ENCODE peak calls at places on chromosomes 3 and 15, in five cellular contexts. C is CD8-positive, alpha-beta T cell; H is RWPE1; X is NCI-H2081; E is CD8-positive, alpha-beta memory T cell. N is an unnamed sample.

GRCh38 chr3:185290266-185290665 is 36.4 kb upstream of the EHHADH start:
- DNase-seq in C (no peak), H (no peak), X (no peak), E (no peak), N (no peak)

GRCh38 chr3:8841472-8841871 is 72.1 kb upstream of the OXTR start:
- DNase-seq in C (no peak), H (no peak), X (no peak), E (no peak), N (no peak)

GRCh38 chr3:61537366-61537765 is 24.0 kb upstream of the PTPRG start:
- DNase-seq in C (no peak), H (no peak), X (no peak), E (no peak), N (no peak)

GRCh38 chr3:134348524-134348923 is 25.7 kb downstream of the AMOTL2 start:
- DNase-seq in C (no peak), H (no peak), X (no peak), E (no peak), N (no peak)

GRCh38 chr3:190175490-190175889 is 54.8 kb upstream of the P3H2 start:
- DNase-seq in C (no peak), H (peak), X (no peak), E (no peak), N (no peak)

GRCh38 chr15:25323420-25323819 is 115.4 kb downstream of the UBE3A start:
- DNase-seq in C (no peak), H (no peak), X (no peak), E (no peak), N (no peak)

GRCh38 chr3:154616298-154616697 is 186.3 kb upstream of the GPR149 start:
- DNase-seq in C (no peak), H (no peak), X (no peak), E (no peak), N (no peak)

GRCh38 chr3:111738238-111738637 is 120.8 kb upstream of the PHLDB2 start:
- DNase-seq in C (no peak), H (no peak), X (no peak), E (no peak), N (no peak)

GRCh38 chr3:109346770-109347295 is 9.5 kb upstream of the DPPA4 start:
- DNase-seq in C (no peak), H (no peak), X (no peak), E (no peak), N (no peak)

GRCh38 chr15:51846463-51847230 is 17.2 kb downstream of the TMOD3 start:
- DNase-seq in C (no peak), H (peak), X (no peak), E (peak), N (no peak)

GRCh38 chr3:152204218-152204617 is 64.5 kb upstream of the MBNL1 start:
- DNase-seq in C (no peak), H (no peak), X (no peak), E (no peak), N (no peak)

GRCh38 chr3:127671523-127672428 is 976 bp upstream of the ABTB1 start:
- DNase-seq in C (peak), H (no peak), X (no peak), E (peak), N (peak)

GRCh38 chr15:36903922-36904479 is 196.3 kb downstream of the MEIS2 start:
- DNase-seq in C (no peak), H (peak), X (peak), E (no peak), N (no peak)

GRCh38 chr3:112519424-112520001 is 20.2 kb upstream of the BTLA start:
- DNase-seq in C (no peak), H (peak), X (peak), E (peak), N (peak)

GRCh38 chr3:88137836-88138235 is 11.9 kb upstream of the C3orf38 start:
- DNase-seq in C (no peak), H (peak), X (no peak), E (no peak), N (no peak)

GRCh38 chr3:46481636-46482035 is 16.1 kb upstream of the RTP3 start:
- DNase-seq in C (no peak), H (no peak), X (no peak), E (no peak), N (no peak)

GRCh38 chr3:48367201-48367600 is 4.8 kb upstream of the FBXW12 start:
- DNase-seq in C (no peak), H (no peak), X (peak), E (no peak), N (no peak)

GRCh38 chr3:119145500-119146167 is at the start of gene TEX55:
- DNase-seq in C (no peak), H (peak), X (no peak), E (peak), N (peak)

GRCh38 chr3:171508206-171508605 is 48.0 kb upstream of the TNIK start:
- DNase-seq in C (no peak), H (no peak), X (no peak), E (no peak), N (no peak)

GRCh38 chr15:99264125-99264524 is 12.8 kb downstream of the LRRC28 start:
- DNase-seq in C (no peak), H (peak), X (no peak), E (no peak), N (no peak)

GRCh38 chr3:46876313-46877300 is 914 bp upstream of the PTH1R start:
- DNase-seq in C (no peak), H (no peak), X (no peak), E (no peak), N (no peak)

GRCh38 chr15:52518487-52518886 is 10.2 kb downstream of the MYO5A start:
- DNase-seq in C (no peak), H (no peak), X (no peak), E (no peak), N (no peak)

GRCh38 chr3:4125576-4125975 is 177.6 kb upstream of the SETMAR start:
- DNase-seq in C (no peak), H (no peak), X (no peak), E (no peak), N (no peak)

GRCh38 chr3:160545481-160545880 is 19.9 kb downstream of the KPNA4 start:
- DNase-seq in C (no peak), H (no peak), X (no peak), E (no peak), N (no peak)

GRCh38 chr15:33242165-33242564 is 47.7 kb upstream of the FMN1 start:
- DNase-seq in C (no peak), H (peak), X (no peak), E (no peak), N (no peak)

GRCh38 chr3:23575697-23576096 is 230.1 kb upstream of the UBE2E1 start:
- DNase-seq in C (no peak), H (no peak), X (no peak), E (no peak), N (no peak)

GRCh38 chr3:64600246-64600645 is 87.6 kb downstream of the ADAMTS9 start:
- DNase-seq in C (no peak), H (no peak), X (no peak), E (no peak), N (peak)

GRCh38 chr3:127035672-127036071 is 52.8 kb downstream of the PLXNA1 start:
- DNase-seq in C (no peak), H (peak), X (no peak), E (no peak), N (no peak)

GRCh38 chr3:107897471-107898180 is 193.2 kb downstream of the CD47 start:
- DNase-seq in C (no peak), H (no peak), X (no peak), E (no peak), N (no peak)

GRCh38 chr15:81774309-81774708 is 271.5 kb downstream of the MEX3B start:
- DNase-seq in C (no peak), H (no peak), X (no peak), E (no peak), N (no peak)

N was measured in retina.